ENCODE peak calls at places on chromosomes 12 and 14, in five cellular contexts. One of them, this sample, is unnamed.

GRCh38 chr12:112574896-112575558 is 156.3 kb downstream of the PTPN11 start:
- DNase-seq in upper lobe of left lung: peak
- DNase-seq in stomach: no peak
- DNase-seq in HCT116: no peak
- DNase-seq in GM12878: no peak
- DNase-seq in this sample: no peak

GRCh38 chr14:55752580-55753365 is 172.8 kb downstream of the KTN1 start:
- DNase-seq in upper lobe of left lung: no peak
- DNase-seq in stomach: peak
- DNase-seq in HCT116: no peak
- DNase-seq in GM12878: no peak
- DNase-seq in this sample: peak

GRCh38 chr12:24039113-24039525 is 89.6 kb upstream of the SOX5 start:
- DNase-seq in upper lobe of left lung: no peak
- DNase-seq in stomach: no peak
- DNase-seq in HCT116: no peak
- DNase-seq in GM12878: no peak
- DNase-seq in this sample: no peak

GRCh38 chr12:127942981-127943380 is 324.0 kb upstream of the TMEM132C start:
- DNase-seq in upper lobe of left lung: no peak
- DNase-seq in stomach: no peak
- DNase-seq in HCT116: no peak
- DNase-seq in GM12878: no peak
- DNase-seq in this sample: no peak

GRCh38 chr12:25155031-25155576 is 39.9 kb downstream of the DNAI7 start:
- DNase-seq in upper lobe of left lung: no peak
- DNase-seq in stomach: no peak
- DNase-seq in HCT116: peak
- DNase-seq in GM12878: peak
- DNase-seq in this sample: no peak

GRCh38 chr14:88323520-88324199 is 591 bp upstream of the KCNK10 start:
- DNase-seq in upper lobe of left lung: peak
- DNase-seq in stomach: no peak
- DNase-seq in HCT116: no peak
- DNase-seq in GM12878: no peak
- DNase-seq in this sample: no peak

GRCh38 chr12:110180591-110181005 is 56.4 kb downstream of the IFT81 start:
- DNase-seq in upper lobe of left lung: no peak
- DNase-seq in stomach: no peak
- DNase-seq in HCT116: no peak
- DNase-seq in GM12878: no peak
- DNase-seq in this sample: no peak

GRCh38 chr12:118446247-118446646 is 69.9 kb downstream of the SUDS3 start:
- DNase-seq in upper lobe of left lung: no peak
- DNase-seq in stomach: no peak
- DNase-seq in HCT116: no peak
- DNase-seq in GM12878: no peak
- DNase-seq in this sample: no peak

GRCh38 chr12:20063116-20063515 is 305.2 kb upstream of the PDE3A start:
- DNase-seq in upper lobe of left lung: no peak
- DNase-seq in stomach: no peak
- DNase-seq in HCT116: no peak
- DNase-seq in GM12878: no peak
- DNase-seq in this sample: no peak

GRCh38 chr14:91159906-91160305 is 46.0 kb downstream of the DGLUCY start:
- DNase-seq in upper lobe of left lung: no peak
- DNase-seq in stomach: no peak
- DNase-seq in HCT116: no peak
- DNase-seq in GM12878: no peak
- DNase-seq in this sample: no peak

GRCh38 chr12:69345077-69345476 is 3.1 kb upstream of the LYZ start:
- DNase-seq in upper lobe of left lung: no peak
- DNase-seq in stomach: no peak
- DNase-seq in HCT116: no peak
- DNase-seq in GM12878: no peak
- DNase-seq in this sample: no peak

GRCh38 chr12:42475055-42475454 is 114.5 kb downstream of the PRICKLE1 start:
- DNase-seq in upper lobe of left lung: no peak
- DNase-seq in stomach: no peak
- DNase-seq in HCT116: no peak
- DNase-seq in GM12878: no peak
- DNase-seq in this sample: no peak

GRCh38 chr14:78519863-78520262 is 349.7 kb downstream of the NRXN3 start:
- DNase-seq in upper lobe of left lung: no peak
- DNase-seq in stomach: no peak
- DNase-seq in HCT116: no peak
- DNase-seq in GM12878: no peak
- DNase-seq in this sample: no peak

GRCh38 chr14:92677955-92678354 is 70.5 kb downstream of the LGMN start:
- DNase-seq in upper lobe of left lung: no peak
- DNase-seq in stomach: no peak
- DNase-seq in HCT116: no peak
- DNase-seq in GM12878: no peak
- DNase-seq in this sample: no peak

GRCh38 chr12:19833775-19834501 is 394.6 kb downstream of the AEBP2 start:
- DNase-seq in upper lobe of left lung: no peak
- DNase-seq in stomach: no peak
- DNase-seq in HCT116: no peak
- DNase-seq in GM12878: no peak
- DNase-seq in this sample: no peak

GRCh38 chr12:118358607-118359540 is 13.8 kb downstream of the TAOK3 start:
- DNase-seq in upper lobe of left lung: no peak
- DNase-seq in stomach: no peak
- DNase-seq in HCT116: no peak
- DNase-seq in GM12878: no peak
- DNase-seq in this sample: no peak

GRCh38 chr14:72638021-72638420 is 255.9 kb downstream of the DPF3 start:
- DNase-seq in upper lobe of left lung: no peak
- DNase-seq in stomach: no peak
- DNase-seq in HCT116: no peak
- DNase-seq in GM12878: no peak
- DNase-seq in this sample: no peak

GRCh38 chr14:29037428-29037827 is 270.8 kb downstream of the FOXG1 start:
- DNase-seq in upper lobe of left lung: no peak
- DNase-seq in stomach: no peak
- DNase-seq in HCT116: no peak
- DNase-seq in GM12878: no peak
- DNase-seq in this sample: no peak

GRCh38 chr12:123115409-123116111 is 35.3 kb downstream of the PITPNM2 start:
- DNase-seq in upper lobe of left lung: no peak
- DNase-seq in stomach: no peak
- DNase-seq in HCT116: no peak
- DNase-seq in GM12878: peak
- DNase-seq in this sample: no peak

GRCh38 chr14:34699873-34700621 is 14.3 kb downstream of the CFL2 start:
- DNase-seq in upper lobe of left lung: no peak
- DNase-seq in stomach: no peak
- DNase-seq in HCT116: peak
- DNase-seq in GM12878: no peak
- DNase-seq in this sample: no peak

GRCh38 chr14:90061849-90062794 is at the start of gene KCNK13:
- DNase-seq in upper lobe of left lung: peak
- DNase-seq in stomach: no peak
- DNase-seq in HCT116: no peak
- DNase-seq in GM12878: no peak
- DNase-seq in this sample: peak

GRCh38 chr14:101476258-101476930 is 84.9 kb upstream of the DIO3 start:
- DNase-seq in upper lobe of left lung: peak
- DNase-seq in stomach: peak
- DNase-seq in HCT116: no peak
- DNase-seq in GM12878: no peak
- DNase-seq in this sample: no peak

GRCh38 chr14:99675381-99675835 is 8.7 kb upstream of the CYP46A1 start:
- DNase-seq in upper lobe of left lung: peak
- DNase-seq in stomach: no peak
- DNase-seq in HCT116: no peak
- DNase-seq in GM12878: no peak
- DNase-seq in this sample: no peak

GRCh38 chr14:89330236-89331002 is 86.6 kb downstream of the FOXN3 start:
- DNase-seq in upper lobe of left lung: no peak
- DNase-seq in stomach: no peak
- DNase-seq in HCT116: no peak
- DNase-seq in GM12878: no peak
- DNase-seq in this sample: no peak

GRCh38 chr14:71465316-71465715 is 466.9 kb upstream of the RGS6 start:
- DNase-seq in upper lobe of left lung: no peak
- DNase-seq in stomach: no peak
- DNase-seq in HCT116: no peak
- DNase-seq in GM12878: no peak
- DNase-seq in this sample: no peak

GRCh38 chr12:48972213-48973021 is 882 bp upstream of the WNT10B start:
- DNase-seq in upper lobe of left lung: peak
- DNase-seq in stomach: no peak
- DNase-seq in HCT116: no peak
- DNase-seq in GM12878: no peak
- DNase-seq in this sample: no peak

GRCh38 chr12:2397356-2398045 is 344.7 kb downstream of the CACNA1C start:
- DNase-seq in upper lobe of left lung: no peak
- DNase-seq in stomach: no peak
- DNase-seq in HCT116: peak
- DNase-seq in GM12878: no peak
- DNase-seq in this sample: peak

GRCh38 chr14:44895716-44896115 is 66.0 kb downstream of the KLHL28 start:
- DNase-seq in upper lobe of left lung: no peak
- DNase-seq in stomach: no peak
- DNase-seq in HCT116: no peak
- DNase-seq in GM12878: no peak
- DNase-seq in this sample: no peak

GRCh38 chr14:69106451-69106850 is 46.5 kb downstream of the DCAF5 start:
- DNase-seq in upper lobe of left lung: no peak
- DNase-seq in stomach: no peak
- DNase-seq in HCT116: no peak
- DNase-seq in GM12878: no peak
- DNase-seq in this sample: no peak

GRCh38 chr12:43370299-43370698 is 181.7 kb downstream of the ADAMTS20 start:
- DNase-seq in upper lobe of left lung: no peak
- DNase-seq in stomach: no peak
- DNase-seq in HCT116: peak
- DNase-seq in GM12878: no peak
- DNase-seq in this sample: no peak

GRCh38 chr12:99063182-99063581 is 418.1 kb downstream of the APAF1 start:
- DNase-seq in upper lobe of left lung: no peak
- DNase-seq in stomach: no peak
- DNase-seq in HCT116: no peak
- DNase-seq in GM12878: no peak
- DNase-seq in this sample: no peak

GRCh38 chr14:75875958-75876357 is 105.8 kb downstream of the TGFB3 start:
- DNase-seq in upper lobe of left lung: no peak
- DNase-seq in stomach: no peak
- DNase-seq in HCT116: no peak
- DNase-seq in GM12878: peak
- DNase-seq in this sample: no peak

GRCh38 chr14:51990488-51990887 is 1.1 kb downstream of the RTRAF start:
- DNase-seq in upper lobe of left lung: no peak
- DNase-seq in stomach: no peak
- DNase-seq in HCT116: no peak
- DNase-seq in GM12878: no peak
- DNase-seq in this sample: no peak

GRCh38 chr12:130664252-130664651 is 51.8 kb downstream of the RIMBP2 start:
- DNase-seq in upper lobe of left lung: no peak
- DNase-seq in stomach: no peak
- DNase-seq in HCT116: no peak
- DNase-seq in GM12878: no peak
- DNase-seq in this sample: no peak
- TF ChIP-seq POLR2AphosphoS5 in upper lobe of left lung: no peak
- TF ChIP-seq POLR2AphosphoS5 in stomach: no peak
- TF ChIP-seq POLR2AphosphoS5 in HCT116: no peak
- TF ChIP-seq POLR2AphosphoS5 in GM12878: no peak
- TF ChIP-seq POLR2AphosphoS5 in this sample: no peak

DNA sequence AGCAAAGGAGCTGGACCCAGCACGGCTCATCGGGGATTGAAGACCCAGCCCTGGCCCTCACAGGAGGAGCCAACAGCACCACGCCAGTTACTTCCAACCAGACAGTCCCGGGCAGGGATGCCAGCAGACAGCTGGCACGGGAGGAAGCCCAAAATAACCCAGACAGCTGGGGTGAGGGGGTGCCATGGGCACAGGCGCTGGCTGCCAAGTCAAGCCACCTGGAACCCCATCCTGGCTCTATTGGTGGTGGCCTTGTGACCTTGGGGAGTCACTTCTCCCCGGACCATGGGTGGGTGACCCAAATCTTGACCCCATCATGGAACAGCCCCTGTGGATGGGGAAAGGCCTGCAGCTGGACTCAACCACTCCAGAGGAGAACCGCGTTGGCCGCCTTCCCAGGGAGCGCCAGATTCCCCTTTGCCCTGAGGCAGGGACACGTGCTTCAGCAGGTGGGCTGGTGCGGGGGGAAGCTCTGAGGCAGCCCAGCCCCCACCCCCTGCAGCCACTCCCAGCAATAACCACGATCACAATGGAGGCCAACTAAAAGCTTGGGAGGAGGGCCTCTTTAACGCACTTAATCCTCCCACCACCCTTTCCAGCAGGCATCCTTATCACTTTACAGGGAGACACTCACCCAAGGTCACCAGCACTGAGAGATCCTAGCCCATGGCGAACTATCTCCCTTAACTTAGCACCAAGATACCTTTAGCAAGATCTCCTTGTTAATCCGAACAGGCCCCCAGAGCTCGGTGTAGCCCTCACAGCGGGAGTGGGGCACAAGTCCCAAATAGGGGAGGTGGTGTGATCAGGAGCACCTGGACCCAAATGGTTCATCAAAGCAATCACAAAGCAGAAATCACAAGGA is 4.7 kb upstream of the RHOF start:
- DNase-seq in upper lobe of left lung: peak
- DNase-seq in stomach: peak
- DNase-seq in HCT116: no peak
- DNase-seq in GM12878: no peak
- DNase-seq in this sample: no peak
- TF ChIP-seq POLR2AphosphoS5 in upper lobe of left lung: no peak
- TF ChIP-seq POLR2AphosphoS5 in stomach: no peak
- TF ChIP-seq POLR2AphosphoS5 in HCT116: no peak
- TF ChIP-seq POLR2AphosphoS5 in GM12878: peak
- TF ChIP-seq POLR2AphosphoS5 in this sample: no peak

GRCh38 chr12:56004211-56004610 is 7.1 kb downstream of the SUOX start:
- DNase-seq in upper lobe of left lung: peak
- DNase-seq in stomach: no peak
- DNase-seq in HCT116: no peak
- DNase-seq in GM12878: no peak
- DNase-seq in this sample: no peak

GRCh38 chr12:56011509-56012090 is 9.2 kb upstream of the IKZF4 start:
- DNase-seq in upper lobe of left lung: no peak
- DNase-seq in stomach: no peak
- DNase-seq in HCT116: no peak
- DNase-seq in GM12878: no peak
- DNase-seq in this sample: no peak

GRCh38 chr12:56010112-56010570 is 10.7 kb upstream of the IKZF4 start:
- DNase-seq in upper lobe of left lung: no peak
- DNase-seq in stomach: no peak
- DNase-seq in HCT116: no peak
- DNase-seq in GM12878: no peak
- DNase-seq in this sample: no peak

GRCh38 chr12:56007892-56008471 is 10.9 kb downstream of the SUOX start:
- DNase-seq in upper lobe of left lung: no peak
- DNase-seq in stomach: no peak
- DNase-seq in HCT116: no peak
- DNase-seq in GM12878: no peak
- DNase-seq in this sample: peak

GRCh38 chr12:56007148-56007891 is 10.2 kb downstream of the SUOX start:
- DNase-seq in upper lobe of left lung: peak
- DNase-seq in stomach: peak
- DNase-seq in HCT116: peak
- DNase-seq in GM12878: peak
- DNase-seq in this sample: peak
- TF ChIP-seq POLR2AphosphoS5 in upper lobe of left lung: peak
- TF ChIP-seq POLR2AphosphoS5 in stomach: peak
- TF ChIP-seq POLR2AphosphoS5 in HCT116: peak
- TF ChIP-seq POLR2AphosphoS5 in GM12878: no peak
- TF ChIP-seq POLR2AphosphoS5 in this sample: peak

GRCh38 chr14:22039938-22040780 is 366.5 kb upstream of the OR4E1 start:
- DNase-seq in upper lobe of left lung: no peak
- DNase-seq in stomach: no peak
- DNase-seq in HCT116: peak
- DNase-seq in GM12878: no peak
- DNase-seq in this sample: no peak
- TF ChIP-seq POLR2AphosphoS5 in upper lobe of left lung: no peak
- TF ChIP-seq POLR2AphosphoS5 in stomach: no peak
- TF ChIP-seq POLR2AphosphoS5 in HCT116: no peak
- TF ChIP-seq POLR2AphosphoS5 in GM12878: no peak
- TF ChIP-seq POLR2AphosphoS5 in this sample: no peak